ENCODE peak calls at places on chromosomes 13 and 19, in seven cellular contexts. One of them, this sample, is unnamed.
A peak's percentile ranks its signal among the peaks of the same experiment; 100 is the strongest.

GRCh38 chr19:1206063-1206732 is 620 bp downstream of the STK11 start:
- DNase-seq in neural crest cell: no peak
- DNase-seq in left ventricle myocardium inferior: no peak
- DNase-seq in fibroblast of the aortic adventitia: no peak
- DNase-seq in BE2C: no peak
- DNase-seq in tibial nerve: no peak
- DNase-seq in astrocyte of the spinal cord: no peak
- DNase-seq in this sample: no peak

GRCh38 chr13:92827503-92827902 is 399.1 kb upstream of the GPC6 start:
- DNase-seq in neural crest cell: no peak
- DNase-seq in left ventricle myocardium inferior: no peak
- DNase-seq in fibroblast of the aortic adventitia: no peak
- DNase-seq in BE2C: no peak
- DNase-seq in tibial nerve: no peak
- DNase-seq in astrocyte of the spinal cord: no peak
- DNase-seq in this sample: no peak

GRCh38 chr19:7783991-7784421 is 21.0 kb downstream of the CLEC4M start:
- DNase-seq in neural crest cell: no peak
- DNase-seq in left ventricle myocardium inferior: no peak
- DNase-seq in fibroblast of the aortic adventitia: peak; percentile 54
- DNase-seq in BE2C: no peak
- DNase-seq in tibial nerve: peak; percentile 15
- DNase-seq in astrocyte of the spinal cord: peak; percentile 6
- DNase-seq in this sample: no peak

GRCh38 chr19:35117017-35117570 is 1.5 kb downstream of the FXYD3 start:
- DNase-seq in neural crest cell: no peak
- DNase-seq in left ventricle myocardium inferior: no peak
- DNase-seq in fibroblast of the aortic adventitia: no peak
- DNase-seq in BE2C: no peak
- DNase-seq in tibial nerve: no peak
- DNase-seq in astrocyte of the spinal cord: no peak
- DNase-seq in this sample: no peak

GRCh38 chr13:50599046-50599445 is 244.4 kb downstream of the DLEU7 start:
- DNase-seq in neural crest cell: no peak
- DNase-seq in left ventricle myocardium inferior: no peak
- DNase-seq in fibroblast of the aortic adventitia: no peak
- DNase-seq in BE2C: no peak
- DNase-seq in tibial nerve: no peak
- DNase-seq in astrocyte of the spinal cord: no peak
- DNase-seq in this sample: no peak

GRCh38 chr13:110820311-110820710 is 94.6 kb downstream of the ANKRD10 start:
- DNase-seq in neural crest cell: no peak
- DNase-seq in left ventricle myocardium inferior: no peak
- DNase-seq in fibroblast of the aortic adventitia: no peak
- DNase-seq in BE2C: no peak
- DNase-seq in tibial nerve: no peak
- DNase-seq in astrocyte of the spinal cord: no peak
- DNase-seq in this sample: no peak

GRCh38 chr19:38691938-38692457 is 44.5 kb downstream of the ACTN4 start:
- DNase-seq in neural crest cell: no peak
- DNase-seq in left ventricle myocardium inferior: no peak
- DNase-seq in fibroblast of the aortic adventitia: peak; percentile 98
- DNase-seq in BE2C: peak; percentile 82
- DNase-seq in tibial nerve: no peak
- DNase-seq in astrocyte of the spinal cord: peak; percentile 93
- DNase-seq in this sample: no peak

GRCh38 chr13:94988654-94989053 is 276.3 kb upstream of the SOX21 start:
- DNase-seq in neural crest cell: no peak
- DNase-seq in left ventricle myocardium inferior: no peak
- DNase-seq in fibroblast of the aortic adventitia: no peak
- DNase-seq in BE2C: no peak
- DNase-seq in tibial nerve: no peak
- DNase-seq in astrocyte of the spinal cord: no peak
- DNase-seq in this sample: no peak

GRCh38 chr13:27022571-27023311 is 148.9 kb downstream of the USP12 start:
- DNase-seq in neural crest cell: no peak
- DNase-seq in left ventricle myocardium inferior: no peak
- DNase-seq in fibroblast of the aortic adventitia: peak; percentile 57
- DNase-seq in BE2C: no peak
- DNase-seq in tibial nerve: no peak
- DNase-seq in astrocyte of the spinal cord: peak; percentile 50
- DNase-seq in this sample: no peak

GRCh38 chr13:94464771-94465170 is 14.7 kb downstream of the DCT start:
- DNase-seq in neural crest cell: no peak
- DNase-seq in left ventricle myocardium inferior: no peak
- DNase-seq in fibroblast of the aortic adventitia: no peak
- DNase-seq in BE2C: no peak
- DNase-seq in tibial nerve: no peak
- DNase-seq in astrocyte of the spinal cord: no peak
- DNase-seq in this sample: no peak

GRCh38 chr19:22620401-22620800 is 13.7 kb upstream of the ZNF492 start:
- DNase-seq in neural crest cell: no peak
- DNase-seq in left ventricle myocardium inferior: no peak
- DNase-seq in fibroblast of the aortic adventitia: no peak
- DNase-seq in BE2C: no peak
- DNase-seq in tibial nerve: no peak
- DNase-seq in astrocyte of the spinal cord: no peak
- DNase-seq in this sample: no peak

GRCh38 chr13:40518481-40518882 is 148.0 kb downstream of the FOXO1 start:
- DNase-seq in neural crest cell: no peak
- DNase-seq in left ventricle myocardium inferior: no peak
- DNase-seq in fibroblast of the aortic adventitia: no peak
- DNase-seq in BE2C: no peak
- DNase-seq in tibial nerve: no peak
- DNase-seq in astrocyte of the spinal cord: no peak
- DNase-seq in this sample: no peak

GRCh38 chr19:53088091-53088490 is 15.1 kb downstream of the ZNF160 start:
- DNase-seq in neural crest cell: no peak
- DNase-seq in left ventricle myocardium inferior: no peak
- DNase-seq in fibroblast of the aortic adventitia: no peak
- DNase-seq in BE2C: no peak
- DNase-seq in tibial nerve: no peak
- DNase-seq in astrocyte of the spinal cord: no peak
- DNase-seq in this sample: no peak

GRCh38 chr13:74816737-74817136 is 665.2 kb downstream of the TBC1D4 start:
- DNase-seq in neural crest cell: no peak
- DNase-seq in left ventricle myocardium inferior: no peak
- DNase-seq in fibroblast of the aortic adventitia: no peak
- DNase-seq in BE2C: no peak
- DNase-seq in tibial nerve: no peak
- DNase-seq in astrocyte of the spinal cord: no peak
- DNase-seq in this sample: no peak

GRCh38 chr13:76307157-76307556 is 579.0 kb downstream of the KCTD12 start:
- DNase-seq in neural crest cell: no peak
- DNase-seq in left ventricle myocardium inferior: no peak
- DNase-seq in fibroblast of the aortic adventitia: peak; percentile 88
- DNase-seq in BE2C: no peak
- DNase-seq in tibial nerve: no peak
- DNase-seq in astrocyte of the spinal cord: peak; percentile 58
- DNase-seq in this sample: no peak

GRCh38 chr19:56162258-56162657 is 13.6 kb upstream of the GALP start:
- DNase-seq in neural crest cell: no peak
- DNase-seq in left ventricle myocardium inferior: no peak
- DNase-seq in fibroblast of the aortic adventitia: no peak
- DNase-seq in BE2C: no peak
- DNase-seq in tibial nerve: no peak
- DNase-seq in astrocyte of the spinal cord: peak; percentile 19
- DNase-seq in this sample: no peak

GRCh38 chr13:37608750-37609339 is 10.3 kb upstream of the POSTN start:
- DNase-seq in neural crest cell: no peak
- DNase-seq in left ventricle myocardium inferior: no peak
- DNase-seq in fibroblast of the aortic adventitia: no peak
- DNase-seq in BE2C: no peak
- DNase-seq in tibial nerve: no peak
- DNase-seq in astrocyte of the spinal cord: peak; percentile 26
- DNase-seq in this sample: no peak

GRCh38 chr13:48978942-48979601 is 3.4 kb downstream of the FNDC3A start:
- DNase-seq in neural crest cell: no peak
- DNase-seq in left ventricle myocardium inferior: no peak
- DNase-seq in fibroblast of the aortic adventitia: peak; percentile 51
- DNase-seq in BE2C: no peak
- DNase-seq in tibial nerve: no peak
- DNase-seq in astrocyte of the spinal cord: no peak
- DNase-seq in this sample: no peak

GRCh38 chr19:19081642-19082151 is 17.9 kb downstream of the SLC25A42 start:
- DNase-seq in neural crest cell: no peak
- DNase-seq in left ventricle myocardium inferior: peak; percentile 66
- DNase-seq in fibroblast of the aortic adventitia: peak; percentile 21
- DNase-seq in BE2C: no peak
- DNase-seq in tibial nerve: peak; percentile 11
- DNase-seq in astrocyte of the spinal cord: no peak
- DNase-seq in this sample: no peak

GRCh38 chr19:11421607-11422098 is 2.5 kb upstream of the RGL3 start:
- DNase-seq in neural crest cell: peak; percentile 29
- DNase-seq in left ventricle myocardium inferior: peak; percentile 59
- DNase-seq in fibroblast of the aortic adventitia: no peak
- DNase-seq in BE2C: peak; percentile 57
- DNase-seq in tibial nerve: no peak
- DNase-seq in astrocyte of the spinal cord: no peak
- DNase-seq in this sample: no peak

GRCh38 chr13:108508263-108508662 is 121.1 kb upstream of the MYO16 start:
- DNase-seq in neural crest cell: no peak
- DNase-seq in left ventricle myocardium inferior: no peak
- DNase-seq in fibroblast of the aortic adventitia: peak; percentile 51
- DNase-seq in BE2C: no peak
- DNase-seq in tibial nerve: no peak
- DNase-seq in astrocyte of the spinal cord: peak; percentile 52
- DNase-seq in this sample: no peak
- TF ChIP-seq CTCF in neural crest cell: peak; percentile 65
- TF ChIP-seq CTCF in left ventricle myocardium inferior: peak; percentile 49
- TF ChIP-seq CTCF in fibroblast of the aortic adventitia: peak; percentile 61
- TF ChIP-seq CTCF in BE2C: peak; percentile 52
- TF ChIP-seq CTCF in tibial nerve: peak; percentile 19
- TF ChIP-seq CTCF in astrocyte of the spinal cord: peak; percentile 73
- TF ChIP-seq CTCF in this sample: peak; percentile 75

GRCh38 chr19:27909185-27909840 is 1303.6 kb downstream of the UQCRFS1 start:
- DNase-seq in neural crest cell: no peak
- DNase-seq in left ventricle myocardium inferior: no peak
- DNase-seq in fibroblast of the aortic adventitia: no peak
- DNase-seq in BE2C: no peak
- DNase-seq in tibial nerve: no peak
- DNase-seq in astrocyte of the spinal cord: no peak
- DNase-seq in this sample: no peak

GRCh38 chr19:27905074-27905473 is 1307.9 kb downstream of the UQCRFS1 start:
- DNase-seq in neural crest cell: no peak
- DNase-seq in left ventricle myocardium inferior: no peak
- DNase-seq in fibroblast of the aortic adventitia: no peak
- DNase-seq in BE2C: no peak
- DNase-seq in tibial nerve: no peak
- DNase-seq in astrocyte of the spinal cord: no peak
- DNase-seq in this sample: no peak

GRCh38 chr19:27906081-27906480 is 1306.9 kb downstream of the UQCRFS1 start:
- DNase-seq in neural crest cell: no peak
- DNase-seq in left ventricle myocardium inferior: no peak
- DNase-seq in fibroblast of the aortic adventitia: no peak
- DNase-seq in BE2C: no peak
- DNase-seq in tibial nerve: no peak
- DNase-seq in astrocyte of the spinal cord: no peak
- DNase-seq in this sample: no peak

GRCh38 chr19:27911122-27911898 is 1301.6 kb downstream of the UQCRFS1 start:
- DNase-seq in neural crest cell: no peak
- DNase-seq in left ventricle myocardium inferior: no peak
- DNase-seq in fibroblast of the aortic adventitia: no peak
- DNase-seq in BE2C: no peak
- DNase-seq in tibial nerve: no peak
- DNase-seq in astrocyte of the spinal cord: no peak
- DNase-seq in this sample: no peak

DNA sequence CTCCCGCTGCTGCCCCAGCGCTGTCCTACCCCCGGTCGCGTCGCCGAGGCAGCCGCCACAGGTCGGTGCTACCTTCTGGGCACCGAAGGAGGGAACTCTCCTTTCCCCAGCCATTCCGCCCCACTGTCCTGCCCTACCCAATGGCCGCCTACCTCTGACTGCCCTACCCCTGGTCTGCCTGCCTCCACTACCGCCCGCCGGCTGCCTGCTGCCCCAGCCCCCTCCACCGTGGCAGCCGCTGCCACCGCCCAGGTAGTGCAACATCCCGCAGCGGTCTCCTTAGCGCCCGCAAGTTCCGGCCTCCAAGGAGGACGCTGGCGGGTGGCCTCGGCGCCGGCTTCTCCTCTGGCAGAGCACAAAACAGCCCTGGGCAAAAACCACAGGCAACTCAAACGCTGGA is 1303.1 kb downstream of the UQCRFS1 start:
- DNase-seq in neural crest cell: no peak
- DNase-seq in left ventricle myocardium inferior: no peak
- DNase-seq in fibroblast of the aortic adventitia: no peak
- DNase-seq in BE2C: no peak
- DNase-seq in tibial nerve: no peak
- DNase-seq in astrocyte of the spinal cord: no peak
- DNase-seq in this sample: no peak
- TF ChIP-seq CTCF in neural crest cell: no peak
- TF ChIP-seq CTCF in left ventricle myocardium inferior: no peak
- TF ChIP-seq CTCF in fibroblast of the aortic adventitia: no peak
- TF ChIP-seq CTCF in BE2C: no peak
- TF ChIP-seq CTCF in tibial nerve: no peak
- TF ChIP-seq CTCF in astrocyte of the spinal cord: no peak
- TF ChIP-seq CTCF in this sample: no peak

GRCh38 chr19:48608798-48609263 is 2.3 kb downstream of the SPACA4 start:
- DNase-seq in neural crest cell: no peak
- DNase-seq in left ventricle myocardium inferior: no peak
- DNase-seq in fibroblast of the aortic adventitia: peak; percentile 39
- DNase-seq in BE2C: peak; percentile 66
- DNase-seq in tibial nerve: no peak
- DNase-seq in astrocyte of the spinal cord: peak; percentile 34
- DNase-seq in this sample: no peak
- TF ChIP-seq CTCF in neural crest cell: peak; percentile 50
- TF ChIP-seq CTCF in left ventricle myocardium inferior: peak; percentile 53
- TF ChIP-seq CTCF in fibroblast of the aortic adventitia: peak; percentile 58
- TF ChIP-seq CTCF in BE2C: peak; percentile 81
- TF ChIP-seq CTCF in tibial nerve: peak; percentile 24
- TF ChIP-seq CTCF in astrocyte of the spinal cord: peak; percentile 73
- TF ChIP-seq CTCF in this sample: peak; percentile 59

GRCh38 chr19:40523322-40524047 is 53.2 kb upstream of the SHKBP1 start:
- DNase-seq in neural crest cell: peak; percentile 65
- DNase-seq in left ventricle myocardium inferior: peak; percentile 36
- DNase-seq in fibroblast of the aortic adventitia: peak; percentile 47
- DNase-seq in BE2C: peak; percentile 88
- DNase-seq in tibial nerve: peak; percentile 22
- DNase-seq in astrocyte of the spinal cord: peak; percentile 31
- DNase-seq in this sample: no peak
- TF ChIP-seq CTCF in neural crest cell: peak; percentile 69
- TF ChIP-seq CTCF in left ventricle myocardium inferior: peak; percentile 57
- TF ChIP-seq CTCF in fibroblast of the aortic adventitia: peak; percentile 72
- TF ChIP-seq CTCF in BE2C: peak; percentile 95
- TF ChIP-seq CTCF in tibial nerve: peak; percentile 56
- TF ChIP-seq CTCF in astrocyte of the spinal cord: peak; percentile 71
- TF ChIP-seq CTCF in this sample: peak; percentile 76

This sample was measured in type B pancreatic cell.